ENCODE peak calls at places on chromosome 3, in six cellular contexts. One of them, this sample, is unnamed.

GRCh38 chr3:32045091-32045964 is 61.1 kb upstream of the GPD1L start:
- DNase-seq in cardiac septum: no peak
- DNase-seq in GM19239: no peak
- DNase-seq in fibroblast of mammary gland: peak
- DNase-seq in T-cell: no peak
- DNase-seq in RPMI8226: peak
- DNase-seq in this sample: no peak

GRCh38 chr3:50696276-50696675 is 21.5 kb downstream of the DOCK3 start:
- DNase-seq in cardiac septum: no peak
- DNase-seq in GM19239: no peak
- DNase-seq in fibroblast of mammary gland: no peak
- DNase-seq in T-cell: no peak
- DNase-seq in RPMI8226: no peak
- DNase-seq in this sample: no peak

GRCh38 chr3:24367216-24367615 is 127.4 kb downstream of the THRB start:
- DNase-seq in cardiac septum: no peak
- DNase-seq in GM19239: no peak
- DNase-seq in fibroblast of mammary gland: no peak
- DNase-seq in T-cell: no peak
- DNase-seq in RPMI8226: no peak
- DNase-seq in this sample: no peak

GRCh38 chr3:156681003-156681402 is 6.6 kb downstream of the TIPARP start:
- DNase-seq in cardiac septum: no peak
- DNase-seq in GM19239: no peak
- DNase-seq in fibroblast of mammary gland: peak
- DNase-seq in T-cell: no peak
- DNase-seq in RPMI8226: peak
- DNase-seq in this sample: peak

GRCh38 chr3:146153429-146153828 is 7.6 kb downstream of the PLOD2 start:
- DNase-seq in cardiac septum: no peak
- DNase-seq in GM19239: no peak
- DNase-seq in fibroblast of mammary gland: no peak
- DNase-seq in T-cell: no peak
- DNase-seq in RPMI8226: no peak
- DNase-seq in this sample: no peak

GRCh38 chr3:20225769-20226168 is 39.8 kb upstream of the SGO1 start:
- DNase-seq in cardiac septum: no peak
- DNase-seq in GM19239: no peak
- DNase-seq in fibroblast of mammary gland: peak
- DNase-seq in T-cell: no peak
- DNase-seq in RPMI8226: peak
- DNase-seq in this sample: no peak

GRCh38 chr3:159919873-159920272 is 68.8 kb upstream of the IL12A start:
- DNase-seq in cardiac septum: no peak
- DNase-seq in GM19239: no peak
- DNase-seq in fibroblast of mammary gland: peak
- DNase-seq in T-cell: no peak
- DNase-seq in RPMI8226: peak
- DNase-seq in this sample: no peak

GRCh38 chr3:39519076-39519475 is 51.6 kb downstream of the MOBP start:
- DNase-seq in cardiac septum: no peak
- DNase-seq in GM19239: no peak
- DNase-seq in fibroblast of mammary gland: no peak
- DNase-seq in T-cell: no peak
- DNase-seq in RPMI8226: no peak
- DNase-seq in this sample: no peak

GRCh38 chr3:50562866-50563265 is 4.7 kb downstream of the C3orf18 start:
- DNase-seq in cardiac septum: no peak
- DNase-seq in GM19239: no peak
- DNase-seq in fibroblast of mammary gland: peak
- DNase-seq in T-cell: no peak
- DNase-seq in RPMI8226: no peak
- DNase-seq in this sample: no peak

GRCh38 chr3:169337541-169337940 is 326.0 kb downstream of the MECOM start:
- DNase-seq in cardiac septum: no peak
- DNase-seq in GM19239: no peak
- DNase-seq in fibroblast of mammary gland: no peak
- DNase-seq in T-cell: no peak
- DNase-seq in RPMI8226: no peak
- DNase-seq in this sample: no peak

GRCh38 chr3:27758083-27758482 is 36.0 kb upstream of the EOMES start:
- DNase-seq in cardiac septum: no peak
- DNase-seq in GM19239: no peak
- DNase-seq in fibroblast of mammary gland: peak
- DNase-seq in T-cell: no peak
- DNase-seq in RPMI8226: no peak
- DNase-seq in this sample: no peak

GRCh38 chr3:123790254-123791072 is 93.7 kb downstream of the MYLK start:
- DNase-seq in cardiac septum: no peak
- DNase-seq in GM19239: no peak
- DNase-seq in fibroblast of mammary gland: no peak
- DNase-seq in T-cell: no peak
- DNase-seq in RPMI8226: no peak
- DNase-seq in this sample: no peak

GRCh38 chr3:29554584-29554983 is 273.7 kb downstream of the RBMS3 start:
- DNase-seq in cardiac septum: no peak
- DNase-seq in GM19239: no peak
- DNase-seq in fibroblast of mammary gland: no peak
- DNase-seq in T-cell: no peak
- DNase-seq in RPMI8226: no peak
- DNase-seq in this sample: no peak

GRCh38 chr3:65996605-65997004 is 42.1 kb downstream of the MAGI1 start:
- DNase-seq in cardiac septum: no peak
- DNase-seq in GM19239: no peak
- DNase-seq in fibroblast of mammary gland: no peak
- DNase-seq in T-cell: no peak
- DNase-seq in RPMI8226: no peak
- DNase-seq in this sample: no peak

GRCh38 chr3:72449551-72449950 is 398.7 kb downstream of the SHQ1 start:
- DNase-seq in cardiac septum: no peak
- DNase-seq in GM19239: no peak
- DNase-seq in fibroblast of mammary gland: peak
- DNase-seq in T-cell: no peak
- DNase-seq in RPMI8226: no peak
- DNase-seq in this sample: no peak

GRCh38 chr3:22399566-22399965 is 648.6 kb upstream of the ZNF385D start:
- DNase-seq in cardiac septum: no peak
- DNase-seq in GM19239: no peak
- DNase-seq in fibroblast of mammary gland: peak
- DNase-seq in T-cell: no peak
- DNase-seq in RPMI8226: no peak
- DNase-seq in this sample: no peak

GRCh38 chr3:192851821-192852352 is 65.8 kb downstream of the MB21D2 start:
- DNase-seq in cardiac septum: no peak
- DNase-seq in GM19239: no peak
- DNase-seq in fibroblast of mammary gland: peak
- DNase-seq in T-cell: no peak
- DNase-seq in RPMI8226: peak
- DNase-seq in this sample: no peak

GRCh38 chr3:197854596-197855343 is 63.7 kb downstream of the LRCH3 start:
- DNase-seq in cardiac septum: no peak
- DNase-seq in GM19239: no peak
- DNase-seq in fibroblast of mammary gland: peak
- DNase-seq in T-cell: no peak
- DNase-seq in RPMI8226: no peak
- DNase-seq in this sample: no peak

GRCh38 chr3:112610121-112610520 is 30.8 kb downstream of the CCDC80 start:
- DNase-seq in cardiac septum: no peak
- DNase-seq in GM19239: no peak
- DNase-seq in fibroblast of mammary gland: peak
- DNase-seq in T-cell: no peak
- DNase-seq in RPMI8226: no peak
- DNase-seq in this sample: no peak

GRCh38 chr3:124669470-124669869 is 60.8 kb upstream of the UMPS start:
- DNase-seq in cardiac septum: no peak
- DNase-seq in GM19239: no peak
- DNase-seq in fibroblast of mammary gland: peak
- DNase-seq in T-cell: no peak
- DNase-seq in RPMI8226: no peak
- DNase-seq in this sample: no peak